ENCODE peak calls at places on chromosomes 7 and 10, in four cellular contexts. O, H, T and I are unnamed samples.

GRCh38 chr10:131202964-131203363 is 108.6 kb downstream of the TCERG1L start:
- DNase-seq in O (no peak), T (no peak), H (no peak), I (no peak)

GRCh38 chr10:71265618-71266146 is 53.3 kb downstream of the UNC5B start:
- DNase-seq in O (no peak), T (no peak), H (no peak), I (no peak)

GRCh38 chr7:36264123-36264916 is 111.3 kb downstream of the EEPD1 start:
- DNase-seq in T (no peak), O (peak; percentile 94), H (no peak), I (no peak)

GRCh38 chr7:41472427-41473125 is 230.3 kb downstream of the INHBA start:
- DNase-seq in T (no peak), H (no peak), O (no peak), I (no peak)

GRCh38 chr7:93293222-93293621 is 61.1 kb downstream of the VPS50 start:
- DNase-seq in T (no peak), H (no peak), O (no peak), I (no peak)

GRCh38 chr10:86945361-86946214 is 11.8 kb downstream of the MMRN2 start:
- DNase-seq in O (no peak), T (no peak), H (no peak), I (no peak)

GRCh38 chr10:8238989-8239388 is 184.5 kb downstream of the GATA3 start:
- DNase-seq in H (no peak), O (no peak), T (no peak), I (no peak)

GRCh38 chr10:25465582-25466372 is 291.0 kb downstream of the GPR158 start:
- DNase-seq in T (no peak), O (no peak), H (peak; percentile 43), I (no peak)

GRCh38 chr10:72297281-72297967 is 23.7 kb downstream of the DDIT4 start:
- DNase-seq in T (peak; percentile 97), O (peak; percentile 97), H (peak; percentile 60), I (peak; percentile 60)

GRCh38 chr10:86099542-86100334 is 266.9 kb downstream of the GRID1 start:
- DNase-seq in H (no peak), O (no peak), T (no peak), I (no peak)

GRCh38 chr10:33216661-33217427 is 117.6 kb downstream of the NRP1 start:
- DNase-seq in H (no peak), T (no peak), O (no peak), I (no peak)

GRCh38 chr10:71748671-71749191 is 24.6 kb downstream of the VSIR start:
- DNase-seq in T (peak; percentile 58), O (peak; percentile 98), H (peak; percentile 43), I (peak; percentile 72)

GRCh38 chr7:5218564-5219360 is 28.7 kb downstream of the WIPI2 start:
- DNase-seq in O (peak; percentile 82), H (no peak), T (peak; percentile 97), I (peak; percentile 83)

GRCh38 chr7:129684777-129685176 is 73.3 kb downstream of the NRF1 start:
- DNase-seq in H (no peak), O (no peak), T (no peak), I (no peak)

GRCh38 chr7:56175784-56176183 is 59.6 kb upstream of the NUPR2 start:
- DNase-seq in O (no peak), T (no peak), H (no peak), I (no peak)

GRCh38 chr7:74561898-74562613 is 95.5 kb upstream of the GTF2I start:
- DNase-seq in O (no peak), T (no peak), H (no peak), I (no peak)

GRCh38 chr7:108488902-108489538 is 32.8 kb upstream of the NRCAM start:
- DNase-seq in H (no peak), T (no peak), O (no peak), I (no peak)

GRCh38 chr10:1147810-1148209 is 91.6 kb downstream of the WDR37 start:
- DNase-seq in H (no peak), O (no peak), T (no peak), I (no peak)

GRCh38 chr10:94850766-94851165 is 87.7 kb upstream of the CYP2C9 start:
- DNase-seq in O (no peak), H (no peak), T (no peak), I (no peak)

GRCh38 chr7:140564643-140565042 is 76.0 kb downstream of the DENND2A start:
- DNase-seq in T (no peak), O (no peak), H (no peak), I (no peak)

GRCh38 chr7:2663121-2663886 is 24.7 kb upstream of the AMZ1 start:
- DNase-seq in O (no peak), H (no peak), T (no peak), I (no peak)

GRCh38 chr7:120207037-120207436 is 65.9 kb upstream of the KCND2 start:
- DNase-seq in H (no peak), T (no peak), O (no peak), I (no peak)

GRCh38 chr10:63164045-63164722 is 31.1 kb downstream of the NRBF2 start:
- DNase-seq in H (no peak), T (no peak), O (peak; percentile 41), I (no peak)

GRCh38 chr10:9786576-9786975 is 1231.1 kb upstream of the CELF2 start:
- DNase-seq in H (no peak), O (no peak), T (no peak), I (no peak)

GRCh38 chr10:11715815-11716494 is 26.2 kb upstream of the ECHDC3 start:
- DNase-seq in O (no peak), T (no peak), H (no peak), I (no peak)

GRCh38 chr7:127391591-127392181 is 822 bp downstream of the ZNF800 start:
- DNase-seq in H (no peak), O (peak; percentile 50), T (no peak), I (peak; percentile 20)

GRCh38 chr10:71825217-71825616 is 25.8 kb downstream of the PSAP start:
- DNase-seq in T (no peak), H (no peak), O (no peak), I (no peak)

GRCh38 chr10:97629289-97629688 is 4.0 kb downstream of the MORN4 start:
- DNase-seq in H (no peak), T (no peak), O (no peak), I (no peak)

GRCh38 chr10:5090551-5090950 is 3.7 kb upstream of the AKR1C3 start:
- DNase-seq in T (no peak), H (no peak), O (no peak), I (no peak)

GRCh38 chr10:77770081-77770867 is 132.7 kb upstream of the KCNMA1 start:
- DNase-seq in H (no peak), T (no peak), O (no peak), I (no peak)

GRCh38 chr10:124701435-124701834 is 42.7 kb downstream of the FAM53B start:
- DNase-seq in T (no peak), H (no peak), O (no peak), I (no peak)

GRCh38 chr7:134908289-134908688 is 78.0 kb upstream of the AGBL3 start:
- DNase-seq in H (no peak), O (no peak), T (no peak), I (no peak)

GRCh38 chr10:4771554-4772201 is 54.3 kb upstream of the AKR1E2 start:
- DNase-seq in O (no peak), H (no peak), T (no peak), I (no peak)

GRCh38 chr7:2004841-2005351 is 227.8 kb downstream of the MAD1L1 start:
- DNase-seq in H (no peak), O (no peak), T (no peak), I (no peak)

GRCh38 chr10:119415536-119416527 is 126.7 kb downstream of the RGS10 start:
- DNase-seq in T (no peak), H (no peak), O (no peak), I (no peak)

GRCh38 chr7:2953588-2954407 is 89.9 kb downstream of the CARD11 start:
- DNase-seq in H (no peak), O (no peak), T (no peak), I (no peak)

DNA sequence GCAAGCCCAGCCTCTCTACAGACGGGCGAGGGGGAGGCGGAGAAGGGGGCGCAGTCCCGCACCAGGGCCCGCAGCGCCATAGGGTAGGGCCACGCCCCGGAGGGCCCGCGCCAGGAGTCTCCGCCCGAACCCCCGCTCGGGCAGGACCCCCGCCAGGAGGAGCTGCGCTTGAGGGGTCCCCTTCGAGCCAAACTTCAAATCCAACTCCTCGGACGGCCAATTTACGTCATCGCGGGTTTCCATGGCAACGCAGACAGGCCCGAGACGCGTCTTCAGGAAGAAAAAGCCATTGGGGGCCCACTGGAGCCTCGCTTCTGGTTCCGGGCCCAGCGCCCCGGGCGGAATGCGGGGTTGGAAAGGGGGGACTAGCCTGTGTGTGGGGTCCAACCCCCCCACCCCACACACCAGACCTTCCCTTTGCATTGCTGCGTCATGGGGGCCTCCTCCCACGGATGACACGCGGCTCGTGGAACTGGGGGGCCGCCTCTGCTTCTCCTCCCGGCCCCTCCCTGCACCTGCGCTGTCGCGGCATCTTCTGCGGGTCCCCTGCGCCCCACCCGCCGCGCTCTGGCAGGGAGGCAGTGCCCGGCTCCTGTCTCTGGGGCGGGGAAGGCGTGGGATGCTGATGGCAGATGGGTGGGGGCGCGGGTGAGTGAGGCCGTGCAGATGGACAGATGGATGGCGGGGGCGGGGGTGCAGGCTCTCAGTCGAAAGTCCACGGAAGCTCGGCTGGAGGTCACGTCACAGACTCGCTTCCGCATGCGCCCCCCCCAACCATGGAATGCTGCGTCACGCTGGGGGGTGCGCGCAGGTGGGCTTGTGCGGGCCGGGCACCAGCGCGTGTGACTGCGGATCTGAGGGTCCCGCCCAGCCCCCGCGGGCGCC is 1.2 kb downstream of the CALY start:
- DNase-seq in O (peak; percentile 38), T (no peak), H (peak; percentile 66), I (peak; percentile 77)
- TF ChIP-seq SPI1 in O (no peak), T (no peak), H (no peak), I (no peak)

GRCh38 chr7:137836113-137836509 is 10.7 kb downstream of the DGKI start:
- DNase-seq in O (no peak), H (no peak), T (no peak), I (no peak)
- TF ChIP-seq SPI1 in O (no peak), H (no peak), T (no peak), I (no peak)

DNA sequence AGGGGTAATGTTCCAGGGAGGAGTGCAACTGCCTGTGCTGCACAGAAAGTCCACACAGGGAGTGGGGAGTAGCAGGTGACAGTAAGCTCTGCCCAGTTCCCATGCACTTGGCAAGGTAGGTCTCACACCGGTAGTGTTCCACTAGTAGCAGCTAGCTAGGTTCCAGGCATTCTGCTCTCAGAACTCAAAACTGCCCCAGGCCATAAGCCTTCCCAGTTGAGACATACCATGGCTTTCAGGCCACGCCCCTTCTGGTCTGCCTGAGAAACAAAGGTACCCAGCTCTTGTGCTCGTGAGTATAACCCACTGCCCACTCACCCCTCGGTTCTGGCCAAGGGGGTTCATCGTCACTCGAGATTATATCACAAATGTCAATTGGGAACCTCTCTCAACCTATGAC is 12.6 kb downstream of the CASP7 start:
- DNase-seq in H (no peak), O (no peak), T (no peak), I (no peak)
- TF ChIP-seq SPI1 in H (no peak), O (no peak), T (no peak), I (no peak)

DNA sequence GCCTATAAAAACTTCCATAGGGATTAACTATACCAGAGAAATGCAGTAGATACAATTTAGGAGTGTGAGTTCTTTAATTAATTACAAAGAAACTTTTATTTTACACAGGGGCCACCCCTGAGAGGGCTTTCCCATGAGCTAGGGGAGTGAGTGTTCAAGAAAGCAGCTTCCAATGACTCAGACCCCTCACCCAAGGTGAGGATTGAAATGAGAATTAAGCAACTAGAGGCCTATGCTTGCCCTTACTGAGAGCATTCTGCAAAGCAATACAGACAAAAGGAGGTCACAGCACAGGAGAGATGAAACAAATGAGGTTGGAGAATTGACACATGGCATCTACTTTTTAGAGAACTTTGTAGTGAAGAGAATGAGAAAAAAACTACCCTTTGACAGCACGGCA is 301.8 kb downstream of the WDR11 start:
- DNase-seq in O (no peak), T (no peak), H (no peak), I (no peak)
- TF ChIP-seq SPI1 in O (no peak), T (no peak), H (no peak), I (no peak)